ENCODE peak calls at places on chromosome 19, in six cellular contexts. One of them, this sample, is unnamed.
A peak's percentile ranks its signal among the peaks of the same experiment; 100 is the strongest.

GRCh38 chr19:20245309-20245708 is 78.3 kb downstream of the ZNF486 start:
- DNase-seq in IMR-90: no peak
- DNase-seq in tibial nerve: no peak
- DNase-seq in fibroblast of mammary gland: no peak
- DNase-seq in mesendoderm: no peak
- DNase-seq in AG09309: no peak
- DNase-seq in this sample: no peak

GRCh38 chr19:995051-995827 is 5.0 kb upstream of the GRIN3B start:
- DNase-seq in IMR-90: no peak
- DNase-seq in tibial nerve: no peak
- DNase-seq in fibroblast of mammary gland: no peak
- DNase-seq in mesendoderm: no peak
- DNase-seq in AG09309: no peak
- DNase-seq in this sample: no peak

GRCh38 chr19:36652958-36653357 is 13.7 kb downstream of the ZNF461 start:
- DNase-seq in IMR-90: no peak
- DNase-seq in tibial nerve: no peak
- DNase-seq in fibroblast of mammary gland: no peak
- DNase-seq in mesendoderm: no peak
- DNase-seq in AG09309: no peak
- DNase-seq in this sample: no peak

GRCh38 chr19:39416626-39417120 is 4.2 kb downstream of the PLEKHG2 start:
- DNase-seq in IMR-90: no peak
- DNase-seq in tibial nerve: no peak
- DNase-seq in fibroblast of mammary gland: no peak
- DNase-seq in mesendoderm: no peak
- DNase-seq in AG09309: no peak
- DNase-seq in this sample: no peak

GRCh38 chr19:21586341-21587116 is 81.1 kb downstream of the ZNF429 start:
- DNase-seq in IMR-90: no peak
- DNase-seq in tibial nerve: no peak
- DNase-seq in fibroblast of mammary gland: no peak
- DNase-seq in mesendoderm: peak; percentile 26
- DNase-seq in AG09309: no peak
- DNase-seq in this sample: no peak

GRCh38 chr19:18672606-18673337 is 10.7 kb upstream of the CRTC1 start:
- DNase-seq in IMR-90: peak; percentile 50
- DNase-seq in tibial nerve: no peak
- DNase-seq in fibroblast of mammary gland: peak; percentile 51
- DNase-seq in mesendoderm: peak; percentile 72
- DNase-seq in AG09309: no peak
- DNase-seq in this sample: no peak

GRCh38 chr19:40159744-40160143 is 31.5 kb upstream of the MAP3K10 start:
- DNase-seq in IMR-90: no peak
- DNase-seq in tibial nerve: no peak
- DNase-seq in fibroblast of mammary gland: no peak
- DNase-seq in mesendoderm: no peak
- DNase-seq in AG09309: no peak
- DNase-seq in this sample: no peak

GRCh38 chr19:14686411-14686810 is 3.4 kb upstream of the ZNF333 start:
- DNase-seq in IMR-90: peak; percentile 9
- DNase-seq in tibial nerve: no peak
- DNase-seq in fibroblast of mammary gland: peak; percentile 25
- DNase-seq in mesendoderm: peak; percentile 27
- DNase-seq in AG09309: no peak
- DNase-seq in this sample: peak; percentile 42

GRCh38 chr19:42175952-42176648 is 41.4 kb downstream of the DEDD2 start:
- DNase-seq in IMR-90: peak; percentile 17
- DNase-seq in tibial nerve: no peak
- DNase-seq in fibroblast of mammary gland: no peak
- DNase-seq in mesendoderm: peak; percentile 36
- DNase-seq in AG09309: no peak
- DNase-seq in this sample: no peak

GRCh38 chr19:36125557-36125956 is 10.3 kb downstream of the TBCB start:
- DNase-seq in IMR-90: no peak
- DNase-seq in tibial nerve: no peak
- DNase-seq in fibroblast of mammary gland: no peak
- DNase-seq in mesendoderm: no peak
- DNase-seq in AG09309: no peak
- DNase-seq in this sample: no peak

GRCh38 chr19:2575734-2576481 is 100.0 kb downstream of the GADD45B start:
- DNase-seq in IMR-90: peak; percentile 69
- DNase-seq in tibial nerve: peak; percentile 85
- DNase-seq in fibroblast of mammary gland: peak; percentile 96
- DNase-seq in mesendoderm: no peak
- DNase-seq in AG09309: no peak
- DNase-seq in this sample: no peak

GRCh38 chr19:13935765-13936486 is 2.3 kb downstream of the PODNL1 start:
- DNase-seq in IMR-90: no peak
- DNase-seq in tibial nerve: no peak
- DNase-seq in fibroblast of mammary gland: no peak
- DNase-seq in mesendoderm: peak; percentile 64
- DNase-seq in AG09309: no peak
- DNase-seq in this sample: no peak

GRCh38 chr19:40363128-40363527 is 14.6 kb downstream of the PLD3 start:
- DNase-seq in IMR-90: no peak
- DNase-seq in tibial nerve: no peak
- DNase-seq in fibroblast of mammary gland: no peak
- DNase-seq in mesendoderm: no peak
- DNase-seq in AG09309: no peak
- DNase-seq in this sample: no peak

GRCh38 chr19:34416021-34416545 is 11.9 kb downstream of the PDCD2L start:
- DNase-seq in IMR-90: peak; percentile 18
- DNase-seq in tibial nerve: no peak
- DNase-seq in fibroblast of mammary gland: no peak
- DNase-seq in mesendoderm: no peak
- DNase-seq in AG09309: no peak
- DNase-seq in this sample: no peak

GRCh38 chr19:37998801-37999308 is 91.8 kb downstream of the SIPA1L3 start:
- DNase-seq in IMR-90: no peak
- DNase-seq in tibial nerve: no peak
- DNase-seq in fibroblast of mammary gland: no peak
- DNase-seq in mesendoderm: no peak
- DNase-seq in AG09309: no peak
- DNase-seq in this sample: no peak

GRCh38 chr19:7852851-7853759 is 21.1 kb downstream of the PRR36 start:
- DNase-seq in IMR-90: peak; percentile 41
- DNase-seq in tibial nerve: no peak
- DNase-seq in fibroblast of mammary gland: peak; percentile 49
- DNase-seq in mesendoderm: peak; percentile 88
- DNase-seq in AG09309: no peak
- DNase-seq in this sample: peak; percentile 32

GRCh38 chr19:4474504-4475136 is 2.5 kb downstream of the HDGFL2 start:
- DNase-seq in IMR-90: peak; percentile 68
- DNase-seq in tibial nerve: no peak
- DNase-seq in fibroblast of mammary gland: peak; percentile 55
- DNase-seq in mesendoderm: peak; percentile 94
- DNase-seq in AG09309: no peak
- DNase-seq in this sample: peak; percentile 70

GRCh38 chr19:4472174-4472974 is at the start of gene HDGFL2:
- DNase-seq in IMR-90: no peak
- DNase-seq in tibial nerve: no peak
- DNase-seq in fibroblast of mammary gland: no peak
- DNase-seq in mesendoderm: no peak
- DNase-seq in AG09309: no peak
- DNase-seq in this sample: no peak

GRCh38 chr19:4473011-4473410 is 914 bp downstream of the HDGFL2 start:
- DNase-seq in IMR-90: no peak
- DNase-seq in tibial nerve: no peak
- DNase-seq in fibroblast of mammary gland: no peak
- DNase-seq in mesendoderm: no peak
- DNase-seq in AG09309: no peak
- DNase-seq in this sample: no peak

GRCh38 chr19:4473708-4474503 is 1.8 kb downstream of the HDGFL2 start:
- DNase-seq in IMR-90: no peak
- DNase-seq in tibial nerve: no peak
- DNase-seq in fibroblast of mammary gland: no peak
- DNase-seq in mesendoderm: peak; percentile 58
- DNase-seq in AG09309: no peak
- DNase-seq in this sample: no peak

GRCh38 chr19:4471400-4472173 is 510 bp upstream of the HDGFL2 start:
- DNase-seq in IMR-90: peak; percentile 100
- DNase-seq in tibial nerve: peak; percentile 96
- DNase-seq in fibroblast of mammary gland: peak; percentile 100
- DNase-seq in mesendoderm: peak; percentile 100
- DNase-seq in AG09309: peak; percentile 100
- DNase-seq in this sample: peak; percentile 100
- H3K4me3 ChIP-seq in IMR-90: peak overlapping the region; percentile 49
- H3K4me3 ChIP-seq in tibial nerve: peak overlapping the region; percentile 85
- H3K4me3 ChIP-seq in fibroblast of mammary gland: peak overlapping the region; percentile 77
- H3K4me3 ChIP-seq in mesendoderm: peak overlapping the region; percentile 19
- H3K4me3 ChIP-seq in AG09309: peak overlapping the region; percentile 57
- H3K4me3 ChIP-seq in this sample: peak overlapping the region; percentile 70

DNA sequence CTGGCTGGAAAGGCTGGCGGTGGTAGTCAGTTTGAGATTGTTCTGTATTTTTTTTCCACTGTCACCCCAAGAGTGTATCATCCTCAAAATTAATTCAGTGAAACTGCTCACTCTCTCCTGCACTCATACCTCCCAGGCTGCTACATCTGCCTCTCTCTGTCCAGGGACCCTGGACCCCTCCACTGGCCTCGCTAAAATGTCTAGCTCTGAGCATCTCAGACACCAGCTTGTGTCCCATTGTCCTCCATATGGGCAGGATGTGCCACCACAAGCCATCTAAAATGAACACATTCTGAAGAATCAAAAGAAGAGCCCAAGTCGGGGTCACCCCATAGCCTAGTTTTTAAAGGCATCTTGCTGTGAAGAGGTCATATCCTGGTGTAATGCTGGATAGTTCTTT is 345.5 kb upstream of the TSHZ3 start:
- DNase-seq in IMR-90: no peak
- DNase-seq in tibial nerve: no peak
- DNase-seq in fibroblast of mammary gland: no peak
- DNase-seq in mesendoderm: no peak
- DNase-seq in AG09309: no peak
- DNase-seq in this sample: no peak
- H3K4me3 ChIP-seq in IMR-90: no peak overlapping the region
- H3K4me3 ChIP-seq in tibial nerve: no peak overlapping the region
- H3K4me3 ChIP-seq in fibroblast of mammary gland: no peak overlapping the region
- H3K4me3 ChIP-seq in mesendoderm: no peak overlapping the region
- H3K4me3 ChIP-seq in AG09309: no peak overlapping the region
- H3K4me3 ChIP-seq in this sample: no peak overlapping the region

GRCh38 chr19:43786665-43787064 is 5.9 kb upstream of the KCNN4 start:
- DNase-seq in IMR-90: no peak
- DNase-seq in tibial nerve: no peak
- DNase-seq in fibroblast of mammary gland: no peak
- DNase-seq in mesendoderm: no peak
- DNase-seq in AG09309: no peak
- DNase-seq in this sample: no peak

GRCh38 chr19:43783636-43784035 is 2.9 kb upstream of the KCNN4 start:
- DNase-seq in IMR-90: no peak
- DNase-seq in tibial nerve: no peak
- DNase-seq in fibroblast of mammary gland: no peak
- DNase-seq in mesendoderm: no peak
- DNase-seq in AG09309: no peak
- DNase-seq in this sample: no peak

GRCh38 chr19:43784251-43784980 is 3.6 kb upstream of the KCNN4 start:
- DNase-seq in IMR-90: peak; percentile 85
- DNase-seq in tibial nerve: no peak
- DNase-seq in fibroblast of mammary gland: peak; percentile 89
- DNase-seq in mesendoderm: peak; percentile 83
- DNase-seq in AG09309: peak; percentile 34
- DNase-seq in this sample: peak; percentile 76

GRCh38 chr19:43782689-43783231 is 2.0 kb upstream of the KCNN4 start:
- DNase-seq in IMR-90: no peak
- DNase-seq in tibial nerve: no peak
- DNase-seq in fibroblast of mammary gland: no peak
- DNase-seq in mesendoderm: no peak
- DNase-seq in AG09309: no peak
- DNase-seq in this sample: no peak

DNA sequence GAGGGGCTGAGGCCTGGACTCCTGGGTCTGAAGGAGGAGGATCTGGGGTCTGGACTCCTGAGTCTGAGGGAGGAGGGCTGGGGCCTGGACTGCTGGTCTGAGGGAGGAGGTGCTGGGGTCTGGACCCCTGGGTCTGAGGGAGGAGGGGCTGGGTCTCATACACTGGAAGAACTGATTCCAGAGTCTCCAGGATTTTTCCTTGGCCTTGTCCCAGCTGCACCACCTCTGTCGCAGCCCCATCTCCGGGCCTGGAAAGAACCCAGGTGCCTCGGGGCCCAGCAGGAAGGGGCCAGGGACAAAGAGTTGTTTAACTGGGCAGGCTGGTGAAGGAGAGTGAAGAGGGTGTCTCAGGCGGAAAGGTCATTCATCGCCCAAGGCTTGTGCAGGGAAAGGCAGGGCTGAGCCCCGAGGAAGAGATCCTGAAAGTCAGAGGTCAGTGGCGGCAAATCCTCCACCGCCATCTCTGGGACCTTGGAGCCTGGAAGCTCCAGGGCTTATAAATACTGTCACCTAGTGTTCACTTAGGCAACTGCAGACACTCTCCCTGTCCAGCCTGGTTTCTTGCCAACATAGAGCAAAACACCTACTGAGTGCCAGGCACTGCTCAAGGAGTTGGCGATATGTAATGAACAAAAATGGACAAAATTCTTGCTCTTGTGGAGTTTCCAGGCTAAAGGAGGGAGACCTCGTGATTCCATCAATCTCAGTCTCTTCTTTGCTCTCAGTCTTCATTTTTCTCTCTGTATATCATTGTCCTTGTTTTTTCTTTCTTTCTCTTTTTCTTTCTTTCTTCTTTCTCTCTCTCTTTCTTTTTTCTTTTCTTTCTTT is 4.4 kb upstream of the KCNN4 start:
- DNase-seq in IMR-90: peak; percentile 67
- DNase-seq in tibial nerve: no peak
- DNase-seq in fibroblast of mammary gland: peak; percentile 81
- DNase-seq in mesendoderm: peak; percentile 84
- DNase-seq in AG09309: no peak
- DNase-seq in this sample: peak; percentile 73
- H3K4me3 ChIP-seq in IMR-90: no peak overlapping the region
- H3K4me3 ChIP-seq in tibial nerve: no peak overlapping the region
- H3K4me3 ChIP-seq in fibroblast of mammary gland: no peak overlapping the region
- H3K4me3 ChIP-seq in mesendoderm: no peak overlapping the region
- H3K4me3 ChIP-seq in AG09309: no peak overlapping the region
- H3K4me3 ChIP-seq in this sample: peak overlapping the region; percentile 7

GRCh38 chr19:57867868-57868492 is 18.3 kb downstream of the ZNF587 start:
- DNase-seq in IMR-90: no peak
- DNase-seq in tibial nerve: no peak
- DNase-seq in fibroblast of mammary gland: no peak
- DNase-seq in mesendoderm: no peak
- DNase-seq in AG09309: no peak
- DNase-seq in this sample: no peak
- H3K4me3 ChIP-seq in IMR-90: no peak overlapping the region
- H3K4me3 ChIP-seq in tibial nerve: no peak overlapping the region
- H3K4me3 ChIP-seq in fibroblast of mammary gland: no peak overlapping the region
- H3K4me3 ChIP-seq in mesendoderm: no peak overlapping the region
- H3K4me3 ChIP-seq in AG09309: no peak overlapping the region
- H3K4me3 ChIP-seq in this sample: no peak overlapping the region

GRCh38 chr19:11050323-11051114 is 38.7 kb upstream of the LDLR start:
- DNase-seq in IMR-90: no peak
- DNase-seq in tibial nerve: no peak
- DNase-seq in fibroblast of mammary gland: no peak
- DNase-seq in mesendoderm: no peak
- DNase-seq in AG09309: no peak
- DNase-seq in this sample: no peak
- H3K4me3 ChIP-seq in IMR-90: no peak overlapping the region
- H3K4me3 ChIP-seq in tibial nerve: no peak overlapping the region
- H3K4me3 ChIP-seq in fibroblast of mammary gland: no peak overlapping the region
- H3K4me3 ChIP-seq in mesendoderm: no peak overlapping the region
- H3K4me3 ChIP-seq in AG09309: no peak overlapping the region
- H3K4me3 ChIP-seq in this sample: no peak overlapping the region

This sample was measured in Jurkat, Clone E6-1.